ENCODE peak calls at places on chromosomes 6 and 20, in eight cellular contexts. H, L, M, J, W, K, Q and A are unnamed samples.
A peak's percentile ranks its signal among the peaks of the same experiment; 100 is the strongest.

GRCh38 chr6:89375427-89375868 is 22.9 kb upstream of the UBE2J1 start:
- DNase-seq in H (no peak), L (no peak), M (no peak), J (no peak), W (peak; percentile 85), K (no peak), Q (peak; percentile 92), A (peak; percentile 79)

GRCh38 chr6:133340557-133340956 is 99.4 kb downstream of the EYA4 start:
- DNase-seq in H (no peak), L (no peak), M (no peak), J (no peak), W (no peak), K (no peak), Q (no peak), A (no peak)

GRCh38 chr20:63364801-63365585 is 3.8 kb upstream of the CHRNA4 start:
- DNase-seq in H (no peak), L (no peak), M (no peak), J (no peak), W (no peak), K (no peak), Q (no peak), A (no peak)

GRCh38 chr6:16759181-16759645 is 2.0 kb downstream of the ATXN1 start:
- DNase-seq in H (no peak), L (no peak), M (no peak), J (no peak), W (no peak), K (no peak), Q (peak; percentile 57), A (no peak)

GRCh38 chr20:7301807-7302206 is 534.3 kb downstream of the BMP2 start:
- DNase-seq in H (no peak), L (no peak), M (no peak), J (no peak), W (no peak), K (no peak), Q (no peak), A (no peak)

GRCh38 chr6:144372116-144372515 is 87.0 kb downstream of the UTRN start:
- DNase-seq in H (no peak), L (no peak), M (no peak), J (no peak), W (no peak), K (no peak), Q (no peak), A (no peak)

GRCh38 chr6:95917034-95917433 is 98.7 kb upstream of the FUT9 start:
- DNase-seq in H (no peak), L (no peak), M (no peak), J (no peak), W (no peak), K (no peak), Q (peak; percentile 50), A (no peak)

GRCh38 chr6:136517002-136517401 is 33.2 kb downstream of the MAP7 start:
- DNase-seq in H (no peak), L (no peak), M (no peak), J (no peak), W (no peak), K (no peak), Q (no peak), A (no peak)

GRCh38 chr20:58690851-58691250 is 1.7 kb upstream of the NPEPL1 start:
- DNase-seq in H (peak; percentile 34), L (no peak), M (no peak), J (no peak), W (no peak), K (no peak), Q (peak; percentile 33), A (no peak)

GRCh38 chr6:34460796-34461507 is 4.9 kb upstream of the PACSIN1 start:
- DNase-seq in H (no peak), L (no peak), M (no peak), J (no peak), W (no peak), K (no peak), Q (no peak), A (no peak)

GRCh38 chr6:1379026-1379809 is 10.2 kb upstream of the FOXF2 start:
- DNase-seq in H (no peak), L (peak; percentile 42), M (no peak), J (no peak), W (peak; percentile 45), K (no peak), Q (no peak), A (no peak)

GRCh38 chr6:106608080-106608668 is 21.1 kb downstream of the RTN4IP1 start:
- DNase-seq in H (no peak), L (peak; percentile 51), M (peak; percentile 32), J (no peak), W (peak; percentile 26), K (no peak), Q (peak; percentile 80), A (no peak)

GRCh38 chr20:38067717-38068365 is 34.3 kb downstream of the RPRD1B start:
- DNase-seq in H (no peak), L (no peak), M (no peak), J (no peak), W (no peak), K (no peak), Q (no peak), A (no peak)

GRCh38 chr20:39941235-39941634 is 747.8 kb downstream of the MAFB start:
- DNase-seq in H (no peak), L (no peak), M (no peak), J (no peak), W (no peak), K (no peak), Q (no peak), A (no peak)

GRCh38 chr20:46169245-46170171 is 51.4 kb downstream of the CD40 start:
- DNase-seq in H (no peak), L (no peak), M (no peak), J (no peak), W (no peak), K (no peak), Q (no peak), A (no peak)

GRCh38 chr6:104326173-104327001 is 533.3 kb downstream of the HACE1 start:
- DNase-seq in H (no peak), L (no peak), M (no peak), J (no peak), W (no peak), K (peak; percentile 75), Q (peak; percentile 66), A (no peak)

GRCh38 chr20:40687384-40688128 is 1.5 kb downstream of the MAFB start:
- DNase-seq in H (peak; percentile 58), L (no peak), M (no peak), J (no peak), W (no peak), K (no peak), Q (no peak), A (no peak)

GRCh38 chr20:56353356-56353755 is 5.4 kb upstream of the FAM210B start:
- DNase-seq in H (no peak), L (no peak), M (no peak), J (no peak), W (no peak), K (no peak), Q (peak; percentile 23), A (no peak)

GRCh38 chr20:6509375-6509774 is 258.1 kb upstream of the BMP2 start:
- DNase-seq in H (no peak), L (no peak), M (no peak), J (no peak), W (no peak), K (no peak), Q (no peak), A (no peak)

GRCh38 chr6:137970368-137970767 is 103.3 kb downstream of the TNFAIP3 start:
- DNase-seq in H (no peak), L (peak; percentile 28), M (no peak), J (no peak), W (peak; percentile 80), K (no peak), Q (peak; percentile 59), A (no peak)

GRCh38 chr20:32651537-32651936 is 22.2 kb downstream of the C20orf203 start:
- DNase-seq in H (no peak), L (no peak), M (no peak), J (no peak), W (no peak), K (no peak), Q (peak; percentile 59), A (no peak)

GRCh38 chr6:42136508-42137191 is 5.8 kb downstream of the C6orf132 start:
- DNase-seq in H (no peak), L (peak; percentile 85), M (no peak), J (peak; percentile 40), W (peak; percentile 78), K (no peak), Q (peak; percentile 68), A (no peak)
- TF ChIP-seq CTCF in H (no peak), L (peak; percentile 46), M (peak; percentile 63), J (no peak), W (no peak), K (peak; percentile 49), Q (peak; percentile 76), A (no peak)

DNA sequence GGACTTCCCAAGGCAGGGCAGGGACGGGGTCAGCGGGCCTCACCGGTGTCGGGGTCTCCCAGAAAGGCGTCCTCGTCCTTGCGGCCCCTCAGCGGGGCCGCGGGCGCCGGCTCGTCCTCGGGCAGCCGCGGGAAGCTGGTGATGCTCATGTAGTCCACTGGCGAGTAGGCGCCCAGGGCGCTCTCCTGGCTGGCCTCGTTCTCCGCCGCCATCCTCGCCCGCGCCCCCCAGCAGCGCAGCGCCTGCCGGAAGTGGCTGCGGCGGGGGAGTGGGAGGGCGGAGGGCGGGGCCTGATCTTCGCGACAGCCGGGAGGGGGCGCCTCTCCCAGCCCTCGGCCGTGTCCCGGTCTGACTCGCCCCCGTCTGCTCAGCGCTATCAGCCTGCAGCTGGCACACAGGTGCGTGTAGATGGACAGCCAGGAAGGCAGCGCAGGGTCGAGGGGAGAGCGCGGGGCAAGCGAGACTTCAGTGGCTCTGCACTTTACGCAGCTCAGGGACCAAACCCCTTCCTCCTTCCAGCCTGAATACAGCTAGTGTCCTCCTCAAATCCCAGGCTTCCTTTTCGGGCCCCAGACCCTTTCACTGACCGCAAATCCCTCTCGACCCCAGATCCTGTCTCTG is at the start of gene GGT7:
- DNase-seq in H (peak; percentile 88), L (peak; percentile 93), M (peak; percentile 44), J (peak; percentile 73), W (peak; percentile 90), K (no peak), Q (peak; percentile 81), A (peak; percentile 82)
- TF ChIP-seq CTCF in H (peak; percentile 54), L (peak; percentile 67), M (peak; percentile 66), J (peak; percentile 60), W (peak; percentile 70), K (peak; percentile 72), Q (peak; percentile 52), A (peak; percentile 72)

DNA sequence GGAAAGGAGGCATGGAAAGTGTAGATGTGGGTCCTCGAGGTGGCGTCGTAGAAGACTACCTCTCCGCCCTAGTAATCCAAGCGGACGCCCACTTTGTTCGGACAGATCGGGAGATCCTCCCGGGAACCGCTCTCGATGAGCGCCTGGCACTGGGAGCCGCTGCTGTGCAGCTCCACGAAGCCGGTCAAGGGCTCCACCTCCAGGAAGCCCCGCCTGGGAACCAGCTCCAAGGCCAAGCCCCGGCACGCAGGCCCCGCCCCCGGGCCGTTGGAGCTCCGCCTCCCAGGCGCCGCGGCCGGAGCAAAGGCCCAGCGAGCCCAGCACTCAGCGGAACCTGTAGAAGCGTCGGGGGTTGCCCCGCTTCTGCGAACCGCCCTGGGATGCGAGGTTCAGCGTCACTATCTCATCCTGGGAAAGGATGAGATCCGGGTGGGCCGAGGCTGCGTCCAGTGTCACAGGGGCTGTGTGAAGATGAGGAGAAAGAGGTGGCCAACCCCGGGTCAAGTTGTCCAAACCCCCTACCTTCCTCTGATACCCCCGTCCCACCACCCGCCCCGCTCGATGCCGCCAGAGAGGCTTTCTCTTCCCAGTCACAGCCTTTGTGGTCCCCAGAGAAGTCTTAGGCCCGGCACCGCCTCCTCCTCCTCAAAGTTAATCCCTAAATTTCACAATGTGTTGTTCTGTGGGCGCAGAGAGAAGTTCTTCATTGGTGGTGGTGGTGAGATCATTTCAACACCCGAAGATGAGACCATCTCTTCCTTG is 10.8 kb downstream of the TRIM31 start:
- DNase-seq in H (peak; percentile 84), L (peak; percentile 88), M (peak; percentile 33), J (peak; percentile 63), W (peak; percentile 53), K (peak; percentile 19), Q (peak; percentile 79), A (peak; percentile 55)
- TF ChIP-seq CTCF in H (no peak), L (no peak), M (no peak), J (no peak), W (no peak), K (peak; percentile 33), Q (no peak), A (no peak)

GRCh38 chr6:150863213-150863928 is 2.1 kb upstream of the MTHFD1L start:
- DNase-seq in H (no peak), L (no peak), M (no peak), J (no peak), W (no peak), K (no peak), Q (no peak), A (no peak)
- TF ChIP-seq CTCF in H (no peak), L (no peak), M (no peak), J (no peak), W (no peak), K (no peak), Q (no peak), A (no peak)